ENCODE peak calls at places on chromosomes 3 and 15, in eight cellular contexts. O, I, D, H, Q, B, K and X are unnamed samples. For H3K4me1, the result is how much of the 10 kb centered on the place peaks cover.

GRCh38 chr3:196979545-196979944 is 10.9 kb upstream of the PIGZ start:
- DNase-seq in K (no peak), H (no peak), I (peak), Q (no peak), B (no peak), O (no peak), D (no peak), X (peak)

GRCh38 chr3:172307143-172307560 is 141.1 kb downstream of the GHSR start:
- DNase-seq in K (no peak), H (no peak), B (no peak), Q (no peak), O (no peak), D (peak), I (no peak), X (no peak)

GRCh38 chr15:79290642-79291275 is 8.2 kb downstream of the ANKRD34C start:
- DNase-seq in O (no peak), D (no peak), Q (no peak), B (no peak), I (no peak), K (no peak), H (no peak), X (no peak)

GRCh38 chr3:14412831-14413380 is 10.5 kb downstream of the SLC6A6 start:
- DNase-seq in K (no peak), B (no peak), D (no peak), O (no peak), Q (no peak), H (peak), I (peak), X (no peak)

GRCh38 chr3:36866358-36866757 is 78.5 kb downstream of the TRANK1 start:
- DNase-seq in I (no peak), Q (no peak), D (no peak), H (no peak), O (no peak), B (no peak), K (no peak), X (no peak)

GRCh38 chr3:120161902-120162301 is 67.7 kb upstream of the GSK3B start:
- DNase-seq in B (no peak), I (no peak), K (no peak), H (no peak), Q (no peak), D (no peak), O (no peak), X (no peak)

GRCh38 chr15:26376243-26376642 is 396.6 kb downstream of the GABRB3 start:
- DNase-seq in B (no peak), I (no peak), H (no peak), O (no peak), Q (no peak), D (no peak), K (no peak), X (no peak)

GRCh38 chr3:29281265-29282228 is 676 bp downstream of the RBMS3 start:
- DNase-seq in I (peak), B (no peak), K (no peak), Q (no peak), O (no peak), H (peak), D (no peak), X (no peak)

GRCh38 chr3:194401346-194401745 is 2.3 kb upstream of the GP5 start:
- DNase-seq in Q (no peak), O (no peak), B (no peak), I (no peak), H (no peak), K (no peak), D (no peak), X (no peak)

GRCh38 chr3:40317061-40317676 is 7.7 kb downstream of the EIF1B start:
- DNase-seq in I (peak), D (peak), K (no peak), Q (peak), O (peak), B (no peak), H (no peak), X (no peak)

GRCh38 chr3:140911822-140912221 is 29.8 kb upstream of the SLC25A36 start:
- DNase-seq in Q (no peak), H (no peak), O (peak), D (no peak), K (no peak), B (no peak), I (no peak), X (no peak)

GRCh38 chr3:195549931-195550519 is 6.9 kb upstream of the PPP1R2 start:
- DNase-seq in Q (peak), K (no peak), D (no peak), H (no peak), I (no peak), B (no peak), O (peak), X (no peak)

GRCh38 chr15:63075072-63075995 is 32.8 kb downstream of the TPM1 start:
- DNase-seq in H (peak), Q (no peak), I (no peak), B (no peak), O (no peak), K (no peak), D (no peak), X (no peak)

GRCh38 chr3:15051531-15051930 is 13.6 kb downstream of the MRPS25 start:
- DNase-seq in Q (peak), D (peak), B (no peak), I (peak), H (peak), K (peak), O (peak), X (no peak)

GRCh38 chr3:136667081-136667480 is 85.1 kb downstream of the STAG1 start:
- DNase-seq in H (no peak), I (no peak), K (no peak), O (no peak), Q (no peak), B (no peak), D (no peak), X (no peak)

GRCh38 chr3:181691951-181692849 is 19.5 kb upstream of the SOX2 start:
- DNase-seq in D (no peak), Q (no peak), O (no peak), I (no peak), H (no peak), K (no peak), B (no peak), X (no peak)

GRCh38 chr3:191987951-191988350 is 527.0 kb downstream of the PYDC2 start:
- DNase-seq in Q (no peak), K (no peak), I (no peak), H (no peak), D (no peak), B (no peak), O (no peak), X (no peak)
- TF ChIP-seq CTCF in Q (no peak), K (no peak), I (no peak), H (no peak), D (no peak), B (no peak), O (no peak), X (no peak)

DNA sequence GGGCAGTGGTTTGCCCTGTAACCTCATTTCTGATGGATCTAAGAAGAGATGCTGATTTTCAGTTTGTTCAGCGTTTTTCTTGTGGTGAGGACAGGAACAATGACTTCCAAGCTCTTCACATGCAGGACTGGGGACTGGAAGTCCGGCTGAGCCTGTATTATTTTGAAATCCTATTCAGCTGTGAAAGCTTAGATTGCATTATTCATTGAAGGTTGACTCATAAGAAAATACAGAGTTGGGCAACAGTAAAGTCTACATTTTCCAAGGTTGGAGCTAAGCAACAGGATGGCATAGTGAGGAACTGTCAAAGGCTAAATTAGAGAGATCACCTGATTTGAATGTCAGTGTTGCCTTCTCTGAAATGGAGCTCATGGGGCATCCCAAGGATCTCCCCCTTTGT is 231.0 kb upstream of the FEZF2 start:
- DNase-seq in I (no peak), D (peak), H (no peak), O (no peak), K (no peak), Q (no peak), B (no peak), X (no peak)
- H3K4me1 ChIP-seq in I (under half), D (under half), H (under half), O (under half), K (under half), Q (under half), B (under half), X (under half)

DNA sequence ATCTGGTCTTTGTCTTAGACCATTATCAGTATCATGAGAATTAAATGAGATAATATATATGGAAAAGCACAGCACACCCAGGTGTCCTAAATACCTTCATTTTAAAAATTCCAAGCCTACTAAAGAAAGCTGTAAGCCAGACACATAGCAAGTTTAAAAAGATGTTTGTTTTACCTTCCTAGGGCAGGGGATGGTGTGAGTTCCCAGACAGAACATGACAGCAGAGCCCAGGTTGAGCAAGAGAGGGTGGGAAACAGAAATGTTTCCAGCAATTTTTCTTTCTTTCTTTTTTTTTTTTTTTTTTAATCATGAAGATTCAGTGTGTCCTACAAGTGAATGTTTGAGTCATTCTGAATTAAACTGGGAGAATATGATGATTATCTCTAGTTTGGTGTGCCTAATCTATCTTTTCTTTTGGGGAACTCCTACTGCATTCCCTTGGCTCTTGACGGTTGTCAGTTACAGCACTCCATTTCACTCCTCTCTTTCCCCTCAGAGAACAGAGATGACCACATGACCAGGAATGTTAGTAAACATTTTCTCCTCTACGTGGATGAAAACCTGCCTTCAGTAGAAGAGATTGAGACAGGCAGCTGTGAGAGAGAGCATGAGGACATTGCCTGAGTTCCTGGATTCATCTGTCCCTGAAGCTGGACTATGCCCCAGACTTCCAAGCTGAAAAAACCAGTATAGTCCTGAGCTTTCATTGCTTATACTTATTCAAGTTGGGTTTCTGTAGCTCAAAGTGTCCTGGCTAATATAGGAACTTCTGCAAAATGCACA is 54.5 kb upstream of the ARL14 start:
- DNase-seq in H (no peak), D (no peak), K (no peak), O (no peak), Q (no peak), B (no peak), I (no peak), X (no peak)
- TF ChIP-seq CTCF in H (no peak), D (no peak), K (no peak), O (no peak), Q (no peak), B (no peak), I (no peak), X (no peak)

GRCh38 chr3:32817195-32817560 is 619 bp upstream of the TRIM71 start:
- DNase-seq in D (no peak), I (peak), H (no peak), Q (no peak), O (no peak), B (no peak), K (peak), X (no peak)

GRCh38 chr3:32813180-32813579 is 4.6 kb upstream of the TRIM71 start:
- DNase-seq in H (no peak), I (no peak), B (no peak), D (no peak), Q (no peak), K (no peak), O (peak), X (no peak)

GRCh38 chr3:32816439-32817194 is 1.2 kb upstream of the TRIM71 start:
- DNase-seq in H (peak), D (no peak), Q (no peak), O (peak), I (peak), K (peak), B (no peak), X (no peak)

GRCh38 chr3:32815812-32816438 is 1.9 kb upstream of the TRIM71 start:
- DNase-seq in D (no peak), H (no peak), I (peak), Q (no peak), B (no peak), O (no peak), K (no peak), X (no peak)

GRCh38 chr3:32814371-32814770 is 3.4 kb upstream of the TRIM71 start:
- DNase-seq in K (no peak), D (no peak), I (no peak), B (no peak), Q (no peak), H (no peak), O (no peak), X (no peak)
- H3K4me1 ChIP-seq in K (under half), D (under half), I (under half), B (under half), Q (under half), H (under half), O (under half), X (under half)

GRCh38 chr15:30905821-30906220 is 2.1 kb downstream of the FAN1 start:
- DNase-seq in O (no peak), B (no peak), K (no peak), D (no peak), H (no peak), I (no peak), Q (peak), X (no peak)
- TF ChIP-seq CTCF in O (no peak), B (peak), K (no peak), D (peak), H (peak), I (peak), Q (peak), X (no peak)

GRCh38 chr3:46191730-46192129 is 16.4 kb downstream of the CCR1 start:
- DNase-seq in O (no peak), I (no peak), B (no peak), H (no peak), K (no peak), D (no peak), Q (no peak), X (no peak)
- H3K4me1 ChIP-seq in O (under half), I (under half), B (under half), H (under half), K (under half), D (under half), Q (under half), X (under half)

GRCh38 chr3:190504354-190505125 is 9.3 kb upstream of the IL1RAP start:
- DNase-seq in D (no peak), H (no peak), Q (no peak), O (peak), B (no peak), I (no peak), K (no peak), X (no peak)
- TF ChIP-seq CTCF in D (no peak), H (peak), Q (no peak), O (peak), B (peak), I (peak), K (no peak), X (no peak)

GRCh38 chr15:92882697-92883642 is 17.2 kb upstream of the CHD2 start:
- DNase-seq in B (peak), I (no peak), H (no peak), K (peak), Q (peak), O (no peak), D (no peak), X (peak)
- H3K4me1 ChIP-seq in B (half or more), I (under half), H (under half), K (under half), Q (under half), O (half or more), D (under half), X (under half)